ENCODE peak calls at places on chromosomes 3 and 15, in nine cellular contexts. O is HT-29; W is CD8-positive, alpha-beta memory T cell; Q is activated CD8-positive, alpha-beta memory T cell treated with anti-CD3 and anti-CD28 coated beads for 24 hours; S is posterior cingulate gyrus; E is COR-L47; H is MM.1S; J is GM13977; Z is A673. U is an unnamed sample.

GRCh38 chr3:25513642-25514266 is 85.7 kb downstream of the RARB start:
- DNase-seq in O (no peak), W (no peak), Q (no peak), S (no peak), E (no peak), H (peak; percentile 53), J (no peak), Z (no peak), U (no peak)

GRCh38 chr15:91908401-91908800 is 54.9 kb downstream of the SLCO3A1 start:
- DNase-seq in O (no peak), W (no peak), Q (peak; percentile 19), S (no peak), E (no peak), H (no peak), J (no peak), Z (no peak), U (no peak)

GRCh38 chr3:45564172-45564571 is 30.4 kb upstream of the LIMD1 start:
- DNase-seq in O (no peak), W (no peak), Q (no peak), S (no peak), E (no peak), H (peak; percentile 88), J (peak; percentile 42), Z (no peak), U (no peak)

GRCh38 chr15:79560384-79560783 is 128.2 kb downstream of the MINAR1 start:
- DNase-seq in O (no peak), W (no peak), Q (no peak), S (no peak), E (no peak), H (no peak), J (no peak), Z (no peak), U (no peak)

GRCh38 chr3:112486811-112487505 is 12.3 kb downstream of the BTLA start:
- DNase-seq in O (no peak), W (no peak), Q (no peak), S (no peak), E (no peak), H (no peak), J (no peak), Z (no peak), U (no peak)

GRCh38 chr15:33584797-33585196 is 274.0 kb downstream of the RYR3 start:
- DNase-seq in O (no peak), W (no peak), Q (no peak), S (no peak), E (no peak), H (no peak), J (no peak), Z (no peak), U (no peak)

GRCh38 chr3:185561374-185561943 is 9.1 kb upstream of the LIPH start:
- DNase-seq in O (no peak), W (no peak), Q (peak; percentile 59), S (no peak), E (no peak), H (no peak), J (no peak), Z (no peak), U (no peak)

GRCh38 chr3:94069242-94069813 is 6.5 kb downstream of the NSUN3 start:
- DNase-seq in O (peak; percentile 65), W (no peak), Q (no peak), S (no peak), E (peak; percentile 28), H (peak; percentile 32), J (no peak), Z (peak; percentile 42), U (no peak)

U was measured in fibroblast of the conjunctiva.